ENCODE peak calls at places on chromosomes 2 and 18, in four cellular contexts. Z is A549, C is K562, B is GM12878. T is an unnamed sample.

GRCh38 chr2:32750880-32751279 is 123.0 kb downstream of the TTC27 start:
- DNase-seq in B (no peak), C (no peak), Z (no peak), T (no peak)

GRCh38 chr2:233143700-233144331 is 83.7 kb downstream of the INPP5D start:
- DNase-seq in Z (no peak), B (no peak), C (no peak), T (no peak)

GRCh38 chr2:189498205-189498604 is 56.9 kb downstream of the WDR75 start:
- DNase-seq in Z (no peak), C (no peak), B (no peak), T (no peak)

GRCh38 chr2:152826880-152827279 is 108.5 kb downstream of the ARL6IP6 start:
- DNase-seq in B (no peak), Z (no peak), C (no peak), T (no peak)

GRCh38 chr2:76749858-76750257 is 772.3 kb downstream of the LRRTM4 start:
- DNase-seq in C (no peak), Z (no peak), B (no peak), T (no peak)

GRCh38 chr18:55419132-55419938 is 168.7 kb downstream of the TCF4 start:
- DNase-seq in C (no peak), Z (no peak), B (no peak), T (no peak)

GRCh38 chr2:109516445-109517117 is 97.2 kb downstream of the SEPTIN10 start:
- DNase-seq in C (peak), Z (peak), B (no peak), T (peak)

GRCh38 chr2:217804786-217805678 is 197.8 kb downstream of the TNS1 start:
- DNase-seq in Z (no peak), B (no peak), C (no peak), T (no peak)

GRCh38 chr18:39039828-39040227 is 1474.2 kb upstream of the CELF4 start:
- DNase-seq in C (no peak), B (no peak), Z (no peak), T (no peak)

GRCh38 chr2:61620244-61621159 is 82.3 kb upstream of the XPO1 start:
- DNase-seq in B (no peak), Z (peak), C (peak), T (peak)

GRCh38 chr2:54422072-54422581 is 34.0 kb upstream of the SPTBN1 start:
- DNase-seq in Z (no peak), B (no peak), C (no peak), T (no peak)

GRCh38 chr2:236940497-236940896 is 145.2 kb upstream of the COPS8 start:
- DNase-seq in B (no peak), Z (no peak), C (no peak), T (no peak)

GRCh38 chr2:69767034-69767433 is 25.1 kb downstream of the ANXA4 start:
- DNase-seq in Z (no peak), C (no peak), B (no peak), T (no peak)

GRCh38 chr2:9310390-9310789 is 103.8 kb downstream of the ASAP2 start:
- DNase-seq in Z (peak), C (no peak), B (no peak), T (no peak)

GRCh38 chr2:56444339-56444738 is 260.5 kb downstream of the CCDC85A start:
- DNase-seq in B (no peak), C (no peak), Z (no peak), T (no peak)

GRCh38 chr2:180699657-180700361 is 280.6 kb upstream of the UBE2E3 start:
- DNase-seq in Z (no peak), C (no peak), B (no peak), T (no peak)

GRCh38 chr2:164920430-164920829 is 34.9 kb downstream of the SLC38A11 start:
- DNase-seq in Z (peak), B (no peak), C (no peak), T (peak)

GRCh38 chr2:205405194-205405593 is 277.1 kb upstream of the NRP2 start:
- DNase-seq in C (no peak), Z (no peak), B (no peak), T (no peak)

GRCh38 chr2:205405752-205406151 is 276.5 kb upstream of the NRP2 start:
- DNase-seq in B (no peak), Z (no peak), C (no peak), T (no peak)

GRCh38 chr2:205409403-205409802 is 272.9 kb upstream of the NRP2 start:
- DNase-seq in C (no peak), Z (no peak), B (no peak), T (no peak)

GRCh38 chr2:205408690-205409089 is 273.6 kb upstream of the NRP2 start:
- DNase-seq in Z (no peak), B (no peak), C (no peak), T (no peak)

GRCh38 chr2:205407984-205408383 is 274.3 kb upstream of the NRP2 start:
- DNase-seq in Z (no peak), C (no peak), B (no peak), T (no peak)
- TF ChIP-seq CEBPB in Z (no peak), C (no peak), B (no peak), T (no peak)

GRCh38 chr18:62437520-62438329 is 85.1 kb upstream of the ZCCHC2 start:
- DNase-seq in Z (no peak), B (no peak), C (no peak), T (no peak)
- TF ChIP-seq ESRRA in Z (no peak), B (no peak), C (peak), T (no peak)

DNA sequence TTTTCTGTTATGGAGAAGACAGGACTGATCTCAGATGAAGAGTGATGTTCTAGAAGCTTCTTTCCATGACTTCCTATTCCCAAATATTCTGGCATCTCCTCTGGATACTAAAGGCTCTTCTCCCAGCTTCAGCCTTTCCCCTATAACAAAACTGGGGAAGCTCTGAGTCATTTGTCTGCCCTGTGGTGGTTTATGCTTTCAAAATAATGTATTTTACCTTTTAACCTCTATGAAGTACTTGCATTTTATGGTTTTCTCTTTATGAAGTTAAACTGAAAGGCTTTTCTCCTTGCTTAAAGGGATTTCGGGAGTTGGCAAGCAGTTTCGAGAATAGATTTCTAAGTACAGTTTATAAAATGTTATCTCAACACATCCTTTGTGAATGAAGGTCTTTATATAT is 104.4 kb downstream of the TANC1 start:
- DNase-seq in Z (no peak), C (no peak), B (no peak), T (no peak)
- TF ChIP-seq CEBPB in Z (no peak), C (no peak), B (no peak), T (no peak)

DNA sequence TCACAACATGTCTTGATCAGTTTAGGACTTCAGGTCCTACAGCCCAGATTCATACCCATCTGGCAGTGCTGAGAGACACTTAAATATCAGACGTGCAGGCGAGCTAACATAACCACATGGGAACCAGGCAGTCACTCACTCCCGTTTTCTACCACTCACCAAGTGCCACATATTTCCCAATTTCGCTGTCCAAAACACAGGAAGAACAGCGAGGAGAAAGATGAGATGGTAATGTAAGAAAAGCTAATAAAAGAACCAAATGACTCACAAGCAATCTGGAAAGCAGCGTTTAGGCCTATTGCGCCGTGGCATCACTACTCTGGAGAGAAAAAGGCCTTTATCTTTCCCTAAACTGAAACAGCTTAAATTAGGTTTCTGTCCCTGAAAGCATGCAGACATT is 647.8 kb upstream of the SLC39A10 start:
- DNase-seq in B (no peak), C (no peak), Z (no peak), T (no peak)
- TF ChIP-seq ESRRA in B (no peak), C (no peak), Z (no peak), T (no peak)

DNA sequence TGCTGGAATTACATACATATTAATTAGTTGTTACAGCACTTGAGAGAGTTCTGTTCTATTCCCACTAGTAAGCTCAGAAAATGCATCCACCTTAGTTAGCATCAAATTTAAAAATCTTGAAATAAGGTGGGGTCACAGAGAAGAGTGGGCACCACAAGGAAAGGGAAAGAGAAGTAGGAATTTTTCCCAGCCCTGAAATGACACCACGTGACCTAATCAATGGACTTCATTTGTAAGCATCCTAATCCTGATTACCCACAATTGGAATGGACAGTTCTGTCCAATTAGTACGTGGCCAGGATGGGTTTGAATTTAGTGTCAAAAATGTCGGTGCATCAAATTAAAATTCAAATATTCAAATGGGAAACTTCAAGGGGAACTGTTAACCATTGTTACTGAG is 186.8 kb downstream of the FIGN start:
- DNase-seq in B (no peak), C (no peak), Z (no peak), T (no peak)
- TF ChIP-seq CEBPB in B (no peak), C (no peak), Z (no peak), T (no peak)

DNA sequence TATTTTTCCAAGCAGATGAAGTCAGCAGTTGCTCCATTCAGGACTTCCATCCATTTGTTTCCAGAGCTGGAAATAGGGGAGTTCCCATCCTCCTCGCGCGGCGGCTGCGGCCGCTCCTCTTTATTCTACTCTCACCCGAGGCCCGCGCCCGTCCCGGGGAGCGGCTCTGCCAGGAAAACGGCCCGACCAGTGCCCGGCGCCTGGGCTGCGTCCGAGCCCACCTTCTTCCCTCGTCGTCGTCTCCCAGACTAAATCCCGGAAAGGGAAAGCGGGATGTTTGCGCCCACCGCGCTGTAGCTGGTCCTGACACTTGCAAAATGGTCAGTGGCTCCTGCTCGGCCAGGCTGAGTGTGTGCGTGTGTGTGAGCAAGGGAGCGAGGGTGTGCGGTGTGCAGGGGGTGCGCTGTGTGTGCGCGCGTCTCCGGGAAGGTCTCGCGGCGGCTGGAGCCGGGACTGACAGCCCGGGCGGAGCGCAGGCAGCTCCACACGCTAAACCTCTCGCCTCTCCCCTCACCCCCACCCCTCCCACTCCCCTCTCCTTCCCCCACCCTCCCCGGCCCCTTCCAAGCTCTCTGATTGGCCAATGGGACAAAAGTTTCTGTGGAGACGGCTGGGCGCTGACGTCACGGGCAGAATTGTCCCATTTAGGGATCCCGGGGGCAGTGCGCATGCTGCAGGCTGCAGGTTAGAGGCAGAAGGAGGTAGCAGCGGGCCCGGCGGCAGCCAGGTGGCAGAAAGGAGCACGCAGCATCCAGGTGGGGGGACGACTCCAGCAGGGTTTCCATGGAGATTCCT is at the start of gene NOL4:
- DNase-seq in Z (no peak), C (no peak), B (no peak), T (peak)
- TF ChIP-seq ESRRA in Z (no peak), C (no peak), B (no peak), T (no peak)

DNA sequence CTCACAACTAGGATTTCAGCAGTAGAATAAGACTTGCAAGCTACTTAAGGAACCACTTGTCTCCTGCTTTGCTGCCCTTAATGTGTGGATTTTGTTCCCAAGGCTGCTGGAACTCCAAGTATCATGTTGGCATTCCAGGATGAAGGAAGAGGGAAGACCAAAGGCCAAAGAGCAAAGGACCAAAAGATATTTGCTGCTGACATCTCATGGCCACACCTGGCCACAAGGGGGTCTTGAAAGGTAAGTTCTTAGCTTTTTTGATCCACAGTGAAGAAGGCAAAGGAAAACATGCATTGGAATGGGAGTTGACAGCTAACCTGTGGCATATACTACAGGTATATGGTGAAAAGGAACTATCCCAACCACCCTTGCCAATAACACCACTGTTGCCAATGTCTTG is 3.9 kb upstream of the MATN3 start:
- DNase-seq in C (no peak), B (no peak), Z (no peak), T (no peak)
- TF ChIP-seq CEBPB in C (no peak), B (no peak), Z (no peak), T (no peak)

GRCh38 chr2:182368996-182369395 is 57.8 kb downstream of the PDE1A start:
- DNase-seq in Z (no peak), C (no peak), B (no peak), T (no peak)
- TF ChIP-seq ESRRA in Z (no peak), C (no peak), B (no peak), T (no peak)

T was measured in HepG2.